ENCODE peak calls at places on chromosomes 13 and 19, in five cellular contexts. L is left lung; W is ACHN; I is substantia nigra; R is stimulated activated CD4-positive, alpha-beta T cell treated with anti-CD3 and anti-CD28 coated beads, Interleukin-4, amount 100 ng/mL, for 24 hours. M is an unnamed sample.

GRCh38 chr13:111177803-111178389 is 62.8 kb downstream of the ARHGEF7 start:
- DNase-seq in L (no peak), W (no peak), R (no peak), I (no peak), M (no peak)

GRCh38 chr19:51702754-51703654 is 9.9 kb downstream of the SPACA6 start:
- DNase-seq in R (no peak), L (no peak), I (peak), W (no peak), M (no peak)

GRCh38 chr19:58229255-58229639 is 533 bp downstream of the ZNF544 start:
- DNase-seq in I (no peak), R (peak), L (peak), W (no peak), M (peak)

GRCh38 chr19:15672580-15673175 is at the start of gene CYP4F12:
- DNase-seq in I (no peak), R (no peak), L (no peak), W (no peak), M (no peak)

GRCh38 chr13:101915755-101916107 is 463.3 kb downstream of the ITGBL1 start:
- DNase-seq in R (no peak), W (no peak), I (no peak), L (no peak), M (peak)

GRCh38 chr13:48502601-48503319 is 30.1 kb downstream of the RCBTB2 start:
- DNase-seq in L (peak), W (no peak), I (no peak), R (no peak), M (no peak)

GRCh38 chr19:4662020-4662695 is 8.0 kb downstream of the MYDGF start:
- DNase-seq in L (no peak), W (no peak), R (no peak), I (no peak), M (no peak)

GRCh38 chr13:86403213-86403612 is 604.0 kb upstream of the SLITRK6 start:
- DNase-seq in I (no peak), W (no peak), L (no peak), R (no peak), M (no peak)

GRCh38 chr13:50512602-50513527 is 330.6 kb downstream of the DLEU7 start:
- DNase-seq in I (peak), W (no peak), L (peak), R (peak), M (peak)

GRCh38 chr13:51998723-51999471 is 12.4 kb downstream of the ATP7B start:
- DNase-seq in W (no peak), I (no peak), R (no peak), L (no peak), M (no peak)

GRCh38 chr13:37534181-37534580 is 64.4 kb downstream of the POSTN start:
- DNase-seq in W (no peak), R (no peak), L (no peak), I (no peak), M (no peak)

GRCh38 chr19:47494729-47495128 is 10.7 kb upstream of the KPTN start:
- DNase-seq in W (no peak), R (no peak), L (peak), I (no peak), M (peak)

GRCh38 chr19:46886546-46887239 is 25.9 kb downstream of the ARHGAP35 start:
- DNase-seq in R (no peak), I (no peak), L (no peak), W (no peak), M (no peak)